ENCODE peak calls at places on chromosomes 13 and 19, in nine cellular contexts. J is hepatocyte, P is right atrium auricular region, D is fibroblast of lung, Z is heart right ventricle, A is tibial nerve, O is psoas muscle, X is left ventricle myocardium inferior, G is left lung. E is an unnamed sample.

GRCh38 chr19:55275851-55276719 is 3.8 kb downstream of the HSPBP1 start:
- DNase-seq in J (no peak), P (no peak), D (no peak), Z (no peak), A (no peak), O (no peak), X (no peak), G (no peak), E (no peak)

GRCh38 chr13:30862707-30863106 is 43.4 kb upstream of the MEDAG start:
- DNase-seq in J (no peak), P (no peak), D (peak; percentile 76), Z (no peak), A (no peak), O (peak; percentile 92), X (peak; percentile 46), G (no peak), E (peak; percentile 73)

GRCh38 chr19:45323671-45324081 is 1.0 kb upstream of the CKM start:
- DNase-seq in J (peak; percentile 51), P (peak; percentile 67), D (no peak), Z (peak; percentile 74), A (no peak), O (peak; percentile 91), X (peak; percentile 79), G (no peak), E (peak; percentile 79)

GRCh38 chr19:29867984-29868383 is 56.2 kb downstream of the CCNE1 start:
- DNase-seq in J (no peak), P (no peak), D (no peak), Z (no peak), A (no peak), O (no peak), X (no peak), G (no peak), E (no peak)

GRCh38 chr19:58330458-58330857 is 3.7 kb downstream of the ZSCAN22 start:
- DNase-seq in J (peak; percentile 31), P (no peak), D (peak; percentile 75), Z (no peak), A (no peak), O (no peak), X (no peak), G (no peak), E (no peak)

GRCh38 chr13:40665061-40665753 is 1.2 kb downstream of the FOXO1 start:
- DNase-seq in J (peak; percentile 57), P (no peak), D (no peak), Z (peak; percentile 39), A (no peak), O (peak; percentile 68), X (peak; percentile 54), G (peak; percentile 56), E (peak; percentile 77)

GRCh38 chr19:35847911-35848310 is 4.4 kb downstream of the NPHS1 start:
- DNase-seq in J (no peak), P (no peak), D (no peak), Z (no peak), A (no peak), O (no peak), X (no peak), G (no peak), E (no peak)

GRCh38 chr19:38661166-38661565 is 13.7 kb downstream of the ACTN4 start:
- DNase-seq in J (no peak), P (no peak), D (no peak), Z (no peak), A (no peak), O (no peak), X (no peak), G (no peak), E (no peak)

GRCh38 chr19:49272204-49272603 is 52.8 kb downstream of the SLC6A16 start:
- DNase-seq in J (no peak), P (no peak), D (peak; percentile 80), Z (no peak), A (no peak), O (no peak), X (no peak), G (no peak), E (no peak)

GRCh38 chr19:48724796-48725753 is 5.5 kb upstream of the MAMSTR start:
- DNase-seq in J (peak; percentile 73), P (peak; percentile 86), D (peak; percentile 81), Z (peak; percentile 93), A (peak; percentile 82), O (peak; percentile 65), X (peak; percentile 52), G (no peak), E (peak; percentile 69)

GRCh38 chr13:99075268-99076191 is 97.7 kb upstream of the DOCK9 start:
- DNase-seq in J (no peak), P (no peak), D (no peak), Z (no peak), A (no peak), O (no peak), X (no peak), G (no peak), E (no peak)

GRCh38 chr13:49641810-49642291 is 13.5 kb downstream of the ARL11 start:
- DNase-seq in J (peak; percentile 35), P (peak; percentile 73), D (peak; percentile 85), Z (peak; percentile 31), A (peak; percentile 49), O (peak; percentile 61), X (peak; percentile 46), G (peak; percentile 86), E (no peak)

GRCh38 chr13:39095500-39095899 is 57.2 kb downstream of the NHLRC3 start:
- DNase-seq in J (no peak), P (no peak), D (no peak), Z (no peak), A (no peak), O (no peak), X (no peak), G (no peak), E (no peak)

GRCh38 chr13:36432106-36432544 is at the start of gene CCNA1:
- DNase-seq in J (peak; percentile 30), P (no peak), D (peak; percentile 40), Z (peak; percentile 4), A (no peak), O (peak; percentile 57), X (peak; percentile 19), G (peak; percentile 37), E (peak; percentile 93)

GRCh38 chr13:27442071-27442647 is 8.2 kb downstream of the MTIF3 start:
- DNase-seq in J (peak; percentile 39), P (no peak), D (no peak), Z (no peak), A (no peak), O (no peak), X (no peak), G (no peak), E (no peak)

GRCh38 chr19:17081672-17082630 is 6.4 kb downstream of the MYO9B start:
- DNase-seq in J (no peak), P (no peak), D (no peak), Z (peak; percentile 76), A (peak; percentile 61), O (no peak), X (peak; percentile 62), G (no peak), E (no peak)

DNA sequence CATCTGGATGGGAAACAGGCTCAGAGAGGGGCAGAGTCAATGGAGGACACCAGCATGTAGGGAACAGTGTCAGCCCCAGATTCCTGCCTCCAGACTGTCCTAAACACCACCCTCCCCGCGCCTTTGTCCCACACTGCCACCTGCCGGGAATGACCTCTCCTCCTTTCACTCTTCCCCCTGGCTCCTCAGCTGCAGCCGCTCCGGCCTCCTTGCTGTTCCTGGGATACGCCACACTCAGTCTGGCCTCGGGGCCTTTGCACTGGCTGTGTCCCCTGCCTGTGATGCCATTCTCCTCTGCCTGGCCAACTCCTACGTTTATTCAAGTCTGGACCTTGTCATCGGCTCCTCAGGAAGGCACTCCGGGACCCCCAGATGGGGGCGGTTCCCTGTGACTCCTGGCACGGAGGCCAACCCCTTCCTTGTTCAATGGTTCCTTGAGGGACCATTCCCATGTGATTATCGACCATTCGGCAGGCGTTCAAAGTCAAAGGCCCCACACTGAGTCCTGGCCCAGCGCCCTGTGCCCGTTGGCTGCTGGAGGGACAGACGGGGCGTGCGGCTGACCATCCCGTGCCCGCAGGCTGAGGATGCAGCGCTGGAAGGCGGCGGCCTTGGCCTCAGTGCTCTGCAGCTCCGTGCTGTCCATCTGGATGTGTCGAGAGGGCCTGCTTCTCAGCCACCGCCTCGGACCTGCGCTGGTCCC is 15.8 kb downstream of the FUT6 start:
- DNase-seq in J (no peak), P (no peak), D (no peak), Z (no peak), A (no peak), O (no peak), X (no peak), G (no peak), E (peak; percentile 87)
- TF ChIP-seq CTCF in J (peak; percentile 2), P (no peak), D (no peak), Z (no peak), A (no peak), O (no peak), X (no peak), G (no peak), E (peak; percentile 54)

DNA sequence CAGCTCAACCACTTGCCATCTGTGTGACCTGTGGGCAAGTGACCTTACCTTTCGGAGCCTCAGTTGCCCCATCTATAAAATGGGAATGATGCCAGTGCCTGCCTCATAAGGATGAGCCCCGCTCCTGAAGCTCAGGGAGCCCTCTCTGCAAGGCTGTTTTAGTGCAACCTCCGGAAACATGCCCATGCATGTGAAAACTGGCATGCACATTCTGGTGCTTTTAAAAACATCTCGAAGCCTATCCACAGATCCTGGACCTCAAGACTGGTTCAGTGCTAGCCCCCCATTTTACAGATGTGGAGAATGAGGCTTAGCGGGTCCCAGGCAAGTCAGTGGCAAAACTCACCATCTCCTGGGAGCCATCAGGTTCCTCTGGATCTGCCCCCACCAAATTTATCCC is 5.6 kb downstream of the CADM4 start:
- DNase-seq in J (no peak), P (no peak), D (no peak), Z (no peak), A (no peak), O (no peak), X (no peak), G (no peak), E (no peak)
- H3K27ac ChIP-seq in J (no peak overlapping the region), P (no peak overlapping the region), D (no peak overlapping the region), Z (no peak overlapping the region), A (peak overlapping the region; percentile 90), O (no peak overlapping the region), X (no peak overlapping the region), G (no peak overlapping the region), E (no peak overlapping the region)

GRCh38 chr19:4062576-4063368 is 3.9 kb downstream of the ZBTB7A start:
- DNase-seq in J (no peak), P (no peak), D (no peak), Z (no peak), A (no peak), O (peak; percentile 55), X (no peak), G (no peak), E (no peak)
- H3K36me3 ChIP-seq in J (no peaks in the 10 kb centered on the region), P (peaks cover 10% of the 10 kb centered on the region), D (peaks cover 7% of the 10 kb centered on the region), Z (no peaks in the 10 kb centered on the region), A (no peaks in the 10 kb centered on the region), O (no peaks in the 10 kb centered on the region), X (no peaks in the 10 kb centered on the region), G (no peaks in the 10 kb centered on the region), E (peaks cover 10% of the 10 kb centered on the region)

DNA sequence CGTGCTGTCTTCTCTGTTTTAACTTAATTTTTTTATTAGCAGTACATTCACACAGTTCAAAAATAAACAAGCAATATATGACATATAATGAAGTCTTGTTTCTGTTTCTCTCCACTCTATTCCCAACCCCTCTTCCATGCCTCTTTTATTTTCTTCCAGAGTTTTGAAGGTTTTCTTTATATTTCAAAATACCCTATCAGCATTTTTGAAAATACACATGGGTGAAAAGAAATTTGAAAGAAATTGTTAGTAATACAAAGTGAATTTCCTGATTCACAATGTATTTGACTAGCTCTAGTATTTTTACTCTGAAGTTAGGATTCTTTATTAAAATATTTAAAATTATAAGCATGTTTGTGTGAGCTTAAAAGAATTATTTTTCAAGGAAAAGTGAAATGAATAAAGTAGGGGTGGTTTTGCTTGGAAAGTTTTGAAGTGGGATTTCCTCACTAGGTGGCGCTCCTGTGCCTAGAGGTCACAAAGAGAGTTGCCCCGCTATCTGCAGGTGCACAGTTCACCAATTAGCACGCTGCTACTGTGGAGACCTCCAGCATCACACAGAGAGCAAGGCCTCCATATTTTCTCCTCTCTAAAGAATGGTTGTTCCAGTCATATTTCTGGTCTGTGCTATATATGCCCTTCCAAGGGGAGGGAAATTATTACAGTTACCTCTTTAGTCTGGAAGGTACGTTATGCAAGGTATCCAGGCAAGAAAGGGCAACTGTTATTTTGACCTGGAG is 37.6 kb downstream of the SOX21 start:
- DNase-seq in J (peak; percentile 78), P (no peak), D (peak; percentile 18), Z (peak; percentile 27), A (peak; percentile 55), O (no peak), X (no peak), G (no peak), E (peak; percentile 90)
- TF ChIP-seq CTCF in J (peak; percentile 70), P (no peak), D (peak; percentile 70), Z (peak; percentile 53), A (peak; percentile 16), O (peak; percentile 56), X (peak; percentile 66), G (peak; percentile 51), E (peak; percentile 94)

E was measured in endodermal cell.